ENCODE peak calls at places on chromosomes 5 and 9, in four cellular contexts. C, L, X and E are unnamed samples.

GRCh38 chr9:121369595-121370265 is at the start of gene STOM:
- DNase-seq in X (peak), C (no peak), L (peak), E (peak)

GRCh38 chr9:72958485-72959266 is 5.8 kb upstream of the ALDH1A1 start:
- DNase-seq in L (no peak), X (no peak), C (no peak), E (no peak)

GRCh38 chr9:35658894-35659220 is 765 bp downstream of the CCDC107 start:
- DNase-seq in L (no peak), C (no peak), X (no peak), E (peak)

GRCh38 chr5:175800656-175801081 is 70.7 kb upstream of the CPLX2 start:
- DNase-seq in X (no peak), C (no peak), L (no peak), E (peak)

GRCh38 chr5:616342-617039 is 4.4 kb downstream of the CEP72 start:
- DNase-seq in C (no peak), X (no peak), L (no peak), E (no peak)

GRCh38 chr5:138467711-138468132 is 2.4 kb downstream of the EGR1 start:
- DNase-seq in C (no peak), X (no peak), L (no peak), E (peak)

GRCh38 chr9:105693435-105694275 is 686 bp upstream of the TMEM38B start:
- DNase-seq in X (no peak), C (no peak), L (no peak), E (no peak)

GRCh38 chr5:123511290-123511647 is 708 bp upstream of the CSNK1G3 start:
- DNase-seq in L (no peak), C (no peak), X (no peak), E (peak)

GRCh38 chr5:58246521-58246944 is 213.4 kb downstream of the PLK2 start:
- DNase-seq in X (no peak), L (no peak), C (no peak), E (no peak)

GRCh38 chr5:124315746-124316415 is 430.6 kb downstream of the ZNF608 start:
- DNase-seq in X (no peak), L (no peak), C (no peak), E (no peak)

GRCh38 chr5:72163349-72163983 is 56.2 kb downstream of the MAP1B start:
- DNase-seq in L (no peak), C (no peak), X (no peak), E (no peak)

GRCh38 chr5:90406466-90406865 is 3.1 kb downstream of the CETN3 start:
- DNase-seq in C (no peak), L (no peak), X (no peak), E (no peak)

GRCh38 chr9:8224381-8224791 is 424.8 kb upstream of the DMAC1 start:
- DNase-seq in L (no peak), X (no peak), C (no peak), E (no peak)

GRCh38 chr9:3893519-3893918 is 367.7 kb upstream of the RFX3 start:
- DNase-seq in C (no peak), X (no peak), L (no peak), E (no peak)

GRCh38 chr5:132479073-132479811 is 11.3 kb downstream of the IRF1 start:
- DNase-seq in L (no peak), C (no peak), X (no peak), E (no peak)

GRCh38 chr9:120402741-120403542 is 177.0 kb downstream of the CDK5RAP2 start:
- DNase-seq in X (no peak), C (no peak), L (no peak), E (peak)

GRCh38 chr9:23621166-23621565 is 204.9 kb downstream of the ELAVL2 start:
- DNase-seq in C (no peak), L (no peak), X (no peak), E (no peak)

GRCh38 chr9:5825223-5825622 is 7.7 kb downstream of the ERMP1 start:
- DNase-seq in X (no peak), L (no peak), C (no peak), E (no peak)

GRCh38 chr5:132025403-132025971 is 14.0 kb upstream of the ACSL6 start:
- DNase-seq in C (no peak), L (no peak), X (no peak), E (no peak)

GRCh38 chr9:17658237-17658636 is 79.4 kb downstream of the SH3GL2 start:
- DNase-seq in L (no peak), C (no peak), X (no peak), E (no peak)

GRCh38 chr5:36575367-36575781 is 31.0 kb upstream of the SLC1A3 start:
- DNase-seq in X (no peak), C (no peak), L (no peak), E (peak)

GRCh38 chr9:95023217-95024003 is 294.1 kb downstream of the FANCC start:
- DNase-seq in X (peak), C (no peak), L (no peak), E (peak)

GRCh38 chr9:68780377-68780707 is 75.3 kb downstream of the PIP5K1B start:
- DNase-seq in X (no peak), L (no peak), C (no peak), E (no peak)

GRCh38 chr9:127167560-127168326 is 45.3 kb upstream of the ANGPTL2 start:
- DNase-seq in L (no peak), C (no peak), X (no peak), E (no peak)

GRCh38 chr5:75512383-75513074 is 838 bp downstream of the POLK start:
- DNase-seq in C (no peak), L (no peak), X (no peak), E (no peak)
- TF ChIP-seq CTCF in C (no peak), L (no peak), X (no peak), E (no peak)

GRCh38 chr9:112717669-112718331 is at the start of gene INIP:
- DNase-seq in C (peak), L (peak), X (peak), E (peak)
- TF ChIP-seq CTCF in C (no peak), L (no peak), X (no peak), E (peak)

DNA sequence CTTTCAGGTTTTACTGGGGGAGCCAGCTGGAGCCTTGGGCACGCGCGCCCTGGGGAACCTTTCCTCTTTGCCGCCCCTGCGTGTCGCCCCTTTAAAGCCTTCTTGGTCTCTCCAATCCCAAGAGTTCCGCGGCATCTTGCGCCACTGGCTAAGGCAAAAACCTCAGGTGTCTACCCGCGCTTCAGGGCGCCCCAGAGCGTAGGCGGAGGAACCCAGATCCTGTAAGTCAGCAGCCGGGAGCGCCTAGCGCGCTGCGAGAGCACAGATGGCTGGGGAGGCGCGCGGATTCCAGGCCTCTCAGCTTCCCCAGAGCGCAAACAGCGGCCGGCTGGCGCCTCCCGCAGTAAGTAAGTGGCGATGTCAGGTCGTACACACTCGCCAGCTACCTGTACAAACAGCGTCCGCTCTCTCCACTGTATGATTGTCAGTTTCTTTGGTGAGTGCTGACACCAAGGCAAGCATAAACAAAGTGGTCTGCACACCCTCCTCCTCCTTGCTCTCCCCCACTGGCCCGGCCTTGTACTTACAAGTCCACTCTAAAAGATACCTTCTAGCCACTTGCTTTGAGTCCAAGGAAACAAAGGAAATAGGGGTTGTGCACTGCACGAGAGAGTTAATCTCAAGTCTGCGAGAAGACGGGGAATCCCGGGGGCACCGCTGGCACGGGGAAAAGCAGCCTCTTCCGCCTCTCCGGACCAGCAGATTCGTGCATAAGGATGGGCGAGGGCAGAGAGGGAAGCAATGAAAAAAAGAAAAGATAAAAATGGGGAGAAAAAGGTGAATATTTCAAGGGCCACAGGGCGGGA is 2.9 kb downstream of the HTR1A start:
- DNase-seq in L (no peak), X (no peak), C (peak), E (no peak)
- TF ChIP-seq CTCF in L (no peak), X (no peak), C (peak), E (no peak)

GRCh38 chr5:177336112-177336511 is 15.4 kb downstream of the LMAN2 start:
- DNase-seq in L (no peak), C (no peak), X (no peak), E (no peak)
- TF ChIP-seq CTCF in L (no peak), C (no peak), X (no peak), E (peak)

GRCh38 chr9:89601856-89602562 is 2.8 kb upstream of the GADD45G start:
- DNase-seq in C (no peak), X (no peak), L (no peak), E (no peak)

GRCh38 chr9:89604463-89605180 is at the start of gene GADD45G:
- DNase-seq in C (peak), L (peak), X (peak), E (peak)

GRCh38 chr9:89605181-89606048 is 603 bp downstream of the GADD45G start:
- DNase-seq in X (peak), L (peak), C (peak), E (no peak)

GRCh38 chr9:89602978-89603628 is 1.7 kb upstream of the GADD45G start:
- DNase-seq in L (peak), X (peak), C (peak), E (peak)

DNA sequence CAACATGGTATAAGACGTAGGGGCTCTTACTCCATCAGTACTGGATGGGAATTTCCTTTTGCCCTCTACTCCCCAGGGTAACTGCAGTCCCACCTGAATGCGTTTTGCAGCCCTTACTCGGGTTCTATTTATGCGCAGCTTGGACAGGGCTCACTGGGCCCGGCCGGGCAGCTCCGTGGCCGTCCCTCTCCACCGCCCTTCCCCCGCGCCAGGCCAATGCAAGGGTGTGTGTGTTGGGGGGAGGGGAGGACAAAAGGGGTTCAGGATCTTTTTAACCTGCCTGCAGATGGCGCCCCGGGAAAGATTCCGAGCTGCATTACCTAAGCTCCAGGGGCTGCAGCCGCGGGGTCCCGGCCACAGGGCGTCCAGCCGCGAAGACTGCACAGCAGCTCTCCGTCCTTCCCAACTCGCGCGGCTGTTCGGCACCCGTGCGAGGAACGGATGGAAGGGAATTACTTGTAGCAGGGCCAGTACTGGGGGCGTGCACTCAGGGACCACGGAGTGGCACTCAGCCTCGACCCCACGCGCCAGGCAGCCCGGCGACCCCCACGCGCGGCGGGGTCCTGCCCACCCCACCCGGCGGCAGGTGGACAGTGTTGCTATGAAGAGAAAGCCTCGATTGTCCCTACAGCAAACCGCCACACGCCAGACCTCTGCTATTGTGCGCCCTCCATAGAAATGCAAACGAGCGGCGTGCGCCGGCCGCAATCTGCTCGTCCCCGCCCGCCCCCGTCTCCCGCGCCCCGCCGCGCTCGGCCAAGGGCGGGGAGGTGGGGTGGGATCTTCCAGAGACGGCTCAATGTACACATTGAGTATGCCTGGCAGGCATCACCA is 966 bp upstream of the GADD45G start:
- DNase-seq in L (peak), C (peak), X (peak), E (no peak)
- TF ChIP-seq CTCF in L (peak), C (peak), X (peak), E (peak)

DNA sequence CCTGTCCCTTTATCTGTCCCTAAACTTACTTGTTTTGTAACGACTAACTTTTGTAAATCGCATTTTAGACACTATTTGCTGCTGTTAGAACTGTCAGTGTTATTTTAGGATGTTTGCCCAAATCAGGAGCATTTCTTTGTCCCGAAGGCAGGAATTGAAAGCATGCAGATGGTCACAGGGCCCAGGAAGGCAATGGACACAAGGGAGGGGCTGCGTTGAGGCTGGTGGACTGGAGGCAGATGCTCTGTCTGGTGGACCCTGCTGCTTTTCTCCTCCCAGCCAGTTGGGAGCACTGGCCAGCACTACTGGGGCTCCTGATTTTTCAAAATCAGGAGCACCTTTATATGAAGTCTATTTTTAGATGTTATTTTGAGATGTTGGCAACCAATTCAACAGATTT is 31.7 kb downstream of the DOCK2 start:
- DNase-seq in X (no peak), C (no peak), L (no peak), E (peak)
- TF ChIP-seq CTCF in X (no peak), C (no peak), L (no peak), E (no peak)

GRCh38 chr5:146448783-146449519 is 1.8 kb downstream of the TCERG1 start:
- DNase-seq in X (no peak), L (no peak), C (no peak), E (no peak)

GRCh38 chr5:146447734-146448380 is 724 bp downstream of the TCERG1 start:
- DNase-seq in C (peak), X (no peak), L (no peak), E (peak)

GRCh38 chr5:146446861-146447733 is at the start of gene TCERG1:
- DNase-seq in C (peak), L (peak), X (peak), E (peak)

GRCh38 chr5:146451411-146451810 is 4.3 kb downstream of the TCERG1 start:
- DNase-seq in X (no peak), C (no peak), L (no peak), E (no peak)
- TF ChIP-seq CTCF in X (no peak), C (no peak), L (no peak), E (peak)

DNA sequence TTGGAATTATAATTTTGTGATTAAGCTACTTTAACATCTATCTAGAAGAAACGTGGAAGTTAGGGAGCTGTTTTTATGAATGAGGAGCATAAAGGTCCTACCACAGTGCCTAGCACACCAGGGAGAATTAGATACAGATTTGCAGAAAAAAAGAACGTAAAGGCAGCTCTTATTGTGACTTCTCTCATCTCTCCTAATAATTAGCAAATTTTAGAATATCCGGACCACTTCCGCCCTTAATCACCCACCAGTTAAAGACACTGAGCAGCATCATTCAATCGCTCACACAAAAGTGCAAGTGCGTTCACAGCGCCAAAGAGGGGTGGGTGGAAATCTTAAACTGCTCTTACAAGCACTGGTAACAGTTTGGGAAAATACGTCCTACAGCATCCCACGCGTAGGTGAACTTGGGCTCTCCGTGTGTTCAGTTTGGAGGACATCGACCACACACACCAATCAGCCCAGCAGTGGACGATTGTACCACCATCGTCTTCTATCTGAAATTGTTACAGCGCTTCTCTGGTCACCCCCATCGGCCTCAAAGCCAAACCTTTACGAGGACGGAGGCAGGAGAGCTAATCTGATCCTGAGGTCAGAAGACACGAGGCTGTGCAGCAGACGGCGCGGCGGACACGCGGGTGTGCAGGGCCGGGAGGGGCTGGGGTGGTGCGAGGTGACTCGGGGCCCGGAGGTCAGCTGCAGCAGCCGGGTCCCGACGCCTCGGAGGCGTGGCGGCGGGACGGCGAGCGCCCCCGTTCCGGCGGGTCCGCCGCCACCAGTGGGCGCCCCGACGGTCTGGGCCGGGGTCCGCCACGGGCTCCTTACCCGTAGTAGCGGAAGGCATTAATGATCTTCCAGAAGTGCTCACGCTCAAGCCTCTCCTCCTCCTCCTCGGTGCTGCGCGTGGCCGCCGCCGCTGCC is 646 bp downstream of the CARNMT1 start:
- DNase-seq in X (peak), C (peak), L (peak), E (peak)
- TF ChIP-seq CTCF in X (no peak), C (no peak), L (no peak), E (no peak)